ENCODE peak calls at places on chromosomes 11 and 22, in seven cellular contexts. R is prostate gland, C is IMR-90, P is A549, D is heart left ventricle, J is GM12891, O is tibial nerve. I is an unnamed sample.

GRCh38 chr11:13603661-13604060 is 64.8 kb upstream of the FAR1 start:
- DNase-seq in C (no peak), J (no peak), R (no peak), D (no peak), P (no peak), O (no peak), I (no peak)

GRCh38 chr22:22720724-22721261 is 76.4 kb downstream of the GGTLC2 start:
- DNase-seq in D (no peak), R (no peak), P (no peak), C (no peak), J (no peak), O (no peak), I (no peak)

GRCh38 chr11:116065986-116066385 is 561.8 kb upstream of the CADM1 start:
- DNase-seq in O (no peak), C (no peak), D (no peak), P (no peak), J (no peak), R (no peak), I (no peak)

GRCh38 chr11:86579406-86579731 is 93.0 kb downstream of the ME3 start:
- DNase-seq in P (no peak), O (peak; percentile 55), C (no peak), R (no peak), J (no peak), D (no peak), I (no peak)

GRCh38 chr11:65557280-65558001 is 718 bp downstream of the LTBP3 start:
- DNase-seq in R (no peak), C (no peak), D (no peak), P (peak; percentile 48), O (no peak), J (no peak), I (no peak)

GRCh38 chr22:39117585-39118191 is 20.6 kb downstream of the APOBEC3H start:
- DNase-seq in O (peak; percentile 48), D (no peak), R (peak; percentile 36), J (no peak), P (peak; percentile 55), C (peak; percentile 49), I (no peak)

GRCh38 chr22:46090051-46090591 is 60.2 kb upstream of the PPARA start:
- DNase-seq in J (no peak), P (no peak), C (no peak), R (no peak), O (no peak), D (peak; percentile 51), I (no peak)

GRCh38 chr11:133821776-133822175 is 23.5 kb downstream of the SPATA19 start:
- DNase-seq in P (peak; percentile 47), C (no peak), R (peak; percentile 57), D (peak; percentile 68), J (peak; percentile 69), O (peak; percentile 32), I (peak; percentile 42)

GRCh38 chr11:120513436-120514315 is 2.1 kb downstream of the GRIK4 start:
- DNase-seq in C (no peak), D (no peak), R (no peak), J (no peak), O (no peak), P (no peak), I (no peak)

GRCh38 chr22:49419661-49420060 is 408.0 kb downstream of the BRD1 start:
- DNase-seq in C (no peak), P (no peak), O (no peak), R (no peak), D (no peak), J (no peak), I (no peak)

GRCh38 chr22:18066181-18066859 is 11.5 kb upstream of the PEX26 start:
- DNase-seq in D (no peak), R (no peak), C (no peak), P (no peak), J (no peak), O (no peak), I (no peak)

GRCh38 chr11:7590529-7590928 is 76.7 kb downstream of the PPFIBP2 start:
- DNase-seq in P (no peak), J (no peak), C (no peak), D (no peak), O (no peak), R (no peak), I (no peak)

GRCh38 chr11:86464509-86465221 is 90.0 kb downstream of the CCDC81 start:
- DNase-seq in R (no peak), C (no peak), P (no peak), J (no peak), D (no peak), O (no peak), I (no peak)

GRCh38 chr22:40951795-40952602 is 821 bp downstream of the RBX1 start:
- DNase-seq in J (no peak), D (no peak), O (no peak), P (no peak), C (peak; percentile 15), R (no peak), I (no peak)

GRCh38 chr11:116595305-116595880 is 177.4 kb downstream of the BUD13 start:
- DNase-seq in C (no peak), J (no peak), D (no peak), R (no peak), O (no peak), P (no peak), I (no peak)

GRCh38 chr11:92411431-92411830 is 186.8 kb downstream of the FAT3 start:
- DNase-seq in O (no peak), P (no peak), R (no peak), C (no peak), D (no peak), J (no peak), I (no peak)

GRCh38 chr22:47166446-47167016 is 404.1 kb downstream of the TBC1D22A start:
- DNase-seq in C (no peak), R (no peak), J (no peak), D (no peak), P (no peak), O (no peak), I (no peak)

GRCh38 chr11:102925988-102926387 is 29.5 kb downstream of the MMP13 start:
- DNase-seq in P (no peak), C (no peak), J (no peak), R (no peak), D (no peak), O (no peak), I (no peak)

GRCh38 chr22:41508770-41509170 is 35.5 kb downstream of the POLR3H start:
- DNase-seq in D (peak; percentile 56), O (no peak), P (no peak), C (no peak), R (no peak), J (no peak), I (no peak)

GRCh38 chr11:96293583-96293982 is 49.4 kb downstream of the MAML2 start:
- DNase-seq in D (no peak), J (peak; percentile 14), P (no peak), R (no peak), C (no peak), O (no peak), I (no peak)

GRCh38 chr11:75966546-75967287 is 151.7 kb downstream of the UVRAG start:
- DNase-seq in C (peak; percentile 84), J (peak; percentile 4), O (no peak), D (no peak), R (no peak), P (peak; percentile 9), I (peak; percentile 5)

GRCh38 chr22:23065495-23066122 is 4.7 kb upstream of the GNAZ start:
- DNase-seq in R (no peak), P (no peak), J (no peak), D (no peak), C (no peak), O (no peak), I (no peak)

GRCh38 chr11:11842426-11843008 is 745 bp downstream of the USP47 start:
- DNase-seq in P (peak; percentile 76), O (peak; percentile 56), R (peak; percentile 62), C (peak; percentile 86), D (peak; percentile 62), J (peak; percentile 21), I (peak; percentile 31)

GRCh38 chr11:132653237-132653636 is 879.1 kb downstream of the OPCML start:
- DNase-seq in C (no peak), P (no peak), D (no peak), O (no peak), R (no peak), J (no peak), I (no peak)

GRCh38 chr22:50009765-50010675 is 2.5 kb downstream of the IL17REL start:
- DNase-seq in J (no peak), P (no peak), R (no peak), C (no peak), D (no peak), O (no peak), I (no peak)

GRCh38 chr22:47775686-47776085 is 1013.2 kb downstream of the TBC1D22A start:
- DNase-seq in P (no peak), R (no peak), C (no peak), O (no peak), J (no peak), D (no peak), I (no peak)

GRCh38 chr11:12914401-12914912 is 94.7 kb upstream of the RASSF10 start:
- DNase-seq in P (peak; percentile 31), O (no peak), D (peak; percentile 90), J (peak; percentile 26), R (peak; percentile 25), C (peak; percentile 33), I (peak; percentile 30)

GRCh38 chr11:27472398-27473016 is at the start of gene LGR4:
- DNase-seq in P (peak; percentile 96), C (peak; percentile 90), D (peak; percentile 96), O (peak; percentile 89), J (peak; percentile 73), R (peak; percentile 98), I (peak; percentile 81)

GRCh38 chr11:11691296-11692141 is 69.7 kb upstream of the GALNT18 start:
- DNase-seq in J (no peak), D (no peak), P (no peak), C (no peak), O (no peak), R (no peak), I (no peak)

GRCh38 chr11:130480721-130481140 is 32.3 kb downstream of the ADAMTS15 start:
- DNase-seq in O (no peak), J (no peak), C (peak; percentile 12), D (no peak), R (no peak), P (no peak), I (no peak)

GRCh38 chr11:5753943-5754342 is at the start of gene OR52N4:
- DNase-seq in R (no peak), P (no peak), J (no peak), O (no peak), C (no peak), D (no peak), I (no peak)
- TF ChIP-seq POLR2A in R (no peak), P (no peak), J (no peak), O (no peak), C (no peak), D (no peak), I (no peak)

GRCh38 chr22:37658133-37659065 is at the start of gene PDXP:
- DNase-seq in O (peak; percentile 98), J (peak; percentile 98), D (peak; percentile 100), C (peak; percentile 100), P (peak; percentile 99), R (peak; percentile 99), I (peak; percentile 97)
- TF ChIP-seq POLR2A in O (peak; percentile 90), J (no peak), D (no peak), C (peak; percentile 48), P (peak; percentile 64), R (peak; percentile 43), I (peak; percentile 70)

GRCh38 chr11:30322826-30323710 is at the start of gene ARL14EP:
- DNase-seq in D (peak; percentile 96), P (peak; percentile 98), O (peak; percentile 87), R (peak; percentile 92), C (peak; percentile 96), J (peak; percentile 51), I (peak; percentile 60)
- TF ChIP-seq POLR2A in D (no peak), P (peak; percentile 77), O (peak; percentile 65), R (peak; percentile 75), C (peak; percentile 95), J (peak; percentile 97), I (peak; percentile 89)

GRCh38 chr22:26512149-26512793 is at the start of gene TFIP11:
- DNase-seq in D (peak; percentile 95), P (peak; percentile 88), R (peak; percentile 93), O (peak; percentile 95), J (peak; percentile 84), C (peak; percentile 90), I (peak; percentile 82)
- TF ChIP-seq POLR2A in D (no peak), P (peak; percentile 76), R (no peak), O (peak; percentile 53), J (peak; percentile 85), C (peak; percentile 68), I (peak; percentile 69)